ENCODE peak calls at places on chromosomes 11 and 22, in seven cellular contexts. V, W, F, Z, J, Y and I are unnamed samples.

GRCh38 chr11:46072172-46072964 is 48.9 kb downstream of the PHF21A start:
- DNase-seq in F (no peak), V (no peak), Z (no peak), J (no peak), W (peak), Y (no peak), I (no peak)

GRCh38 chr11:130470832-130471706 is 22.6 kb downstream of the ADAMTS15 start:
- DNase-seq in Z (no peak), J (no peak), W (no peak), F (no peak), Y (no peak), V (no peak), I (no peak)

GRCh38 chr11:130101661-130102060 is 32.0 kb downstream of the APLP2 start:
- DNase-seq in F (no peak), Y (no peak), J (no peak), V (no peak), Z (no peak), W (no peak), I (no peak)

GRCh38 chr11:19903620-19904069 is 191.0 kb downstream of the NAV2 start:
- DNase-seq in W (peak), J (no peak), Y (peak), F (peak), V (no peak), Z (peak), I (peak)

GRCh38 chr11:65559535-65559934 is 1.4 kb upstream of the LTBP3 start:
- DNase-seq in V (no peak), Z (no peak), J (no peak), Y (no peak), F (no peak), W (no peak), I (no peak)

GRCh38 chr22:43000441-43001175 is 14.3 kb downstream of the PACSIN2 start:
- DNase-seq in V (no peak), Y (no peak), Z (no peak), W (peak), F (no peak), J (no peak), I (no peak)

GRCh38 chr11:15794361-15795150 is 561.8 kb downstream of the SOX6 start:
- DNase-seq in J (no peak), Z (no peak), V (no peak), F (no peak), W (no peak), Y (no peak), I (no peak)

GRCh38 chr11:119791701-119792151 is 62.7 kb upstream of the NECTIN1 start:
- DNase-seq in V (no peak), Z (no peak), J (no peak), W (peak), Y (no peak), F (no peak), I (no peak)

GRCh38 chr11:60830478-60831142 is 11.3 kb upstream of the CCDC86 start:
- DNase-seq in F (no peak), Z (no peak), W (no peak), V (peak), Y (no peak), J (no peak), I (no peak)

GRCh38 chr11:63916837-63917684 is at the start of gene RCOR2:
- DNase-seq in Y (peak), F (peak), Z (peak), W (peak), V (no peak), J (peak), I (peak)

GRCh38 chr11:111663820-111664219 is 61.6 kb downstream of the SIK2 start:
- DNase-seq in Y (no peak), F (peak), W (no peak), J (no peak), Z (no peak), V (no peak), I (no peak)

GRCh38 chr11:120880791-120881190 is 143.1 kb upstream of the TBCEL start:
- DNase-seq in Y (no peak), W (no peak), Z (no peak), J (no peak), F (no peak), V (no peak), I (no peak)

GRCh38 chr11:83127309-83127636 is 29.7 kb upstream of the PCF11 start:
- DNase-seq in F (no peak), Y (no peak), Z (no peak), V (no peak), W (no peak), J (no peak), I (no peak)

GRCh38 chr11:35158371-35159081 is 19.6 kb downstream of the CD44 start:
- DNase-seq in Z (no peak), Y (no peak), V (peak), J (no peak), F (no peak), W (peak), I (no peak)

GRCh38 chr22:23233084-23233501 is 52.8 kb downstream of the BCR start:
- DNase-seq in Y (no peak), J (no peak), Z (no peak), V (no peak), W (no peak), F (no peak), I (no peak)

GRCh38 chr11:128359515-128359914 is 227.8 kb downstream of the ETS1 start:
- DNase-seq in Z (no peak), W (peak), J (no peak), Y (no peak), F (no peak), V (no peak), I (no peak)